ENCODE peak calls at places on chromosomes 16 and 17, in seven cellular contexts. One of them, this sample, is unnamed.

GRCh38 chr17:51869387-51869786 is 289.1 kb downstream of the CA10 start:
- DNase-seq in tibial nerve: no peak
- DNase-seq in breast epithelium: no peak
- DNase-seq in sigmoid colon: no peak
- DNase-seq in HepG2: peak
- DNase-seq in erythroblast: peak
- DNase-seq in lower leg skin: no peak
- DNase-seq in this sample: no peak

GRCh38 chr17:77606865-77607210 is 351.7 kb upstream of the TNRC6C start:
- DNase-seq in tibial nerve: no peak
- DNase-seq in breast epithelium: no peak
- DNase-seq in sigmoid colon: no peak
- DNase-seq in HepG2: no peak
- DNase-seq in erythroblast: peak
- DNase-seq in lower leg skin: no peak
- DNase-seq in this sample: no peak

GRCh38 chr16:87765473-87765775 is 362 bp downstream of the KLHDC4 start:
- DNase-seq in tibial nerve: no peak
- DNase-seq in breast epithelium: no peak
- DNase-seq in sigmoid colon: no peak
- DNase-seq in HepG2: no peak
- DNase-seq in erythroblast: peak
- DNase-seq in lower leg skin: no peak
- DNase-seq in this sample: peak

GRCh38 chr17:47242648-47243047 is 11.0 kb upstream of the ITGB3 start:
- DNase-seq in tibial nerve: no peak
- DNase-seq in breast epithelium: no peak
- DNase-seq in sigmoid colon: no peak
- DNase-seq in HepG2: no peak
- DNase-seq in erythroblast: no peak
- DNase-seq in lower leg skin: no peak
- DNase-seq in this sample: no peak

GRCh38 chr16:50474138-50474537 is 74.1 kb upstream of the NKD1 start:
- DNase-seq in tibial nerve: no peak
- DNase-seq in breast epithelium: no peak
- DNase-seq in sigmoid colon: no peak
- DNase-seq in HepG2: no peak
- DNase-seq in erythroblast: no peak
- DNase-seq in lower leg skin: peak
- DNase-seq in this sample: no peak

GRCh38 chr17:42857389-42857788 is 6.4 kb downstream of the AOC3 start:
- DNase-seq in tibial nerve: no peak
- DNase-seq in breast epithelium: no peak
- DNase-seq in sigmoid colon: no peak
- DNase-seq in HepG2: no peak
- DNase-seq in erythroblast: no peak
- DNase-seq in lower leg skin: no peak
- DNase-seq in this sample: no peak

GRCh38 chr17:20210180-20210579 is 201.0 kb downstream of the SPECC1 start:
- DNase-seq in tibial nerve: no peak
- DNase-seq in breast epithelium: no peak
- DNase-seq in sigmoid colon: no peak
- DNase-seq in HepG2: no peak
- DNase-seq in erythroblast: no peak
- DNase-seq in lower leg skin: no peak
- DNase-seq in this sample: no peak

GRCh38 chr16:24102120-24102740 is 153.9 kb upstream of the CACNG3 start:
- DNase-seq in tibial nerve: no peak
- DNase-seq in breast epithelium: no peak
- DNase-seq in sigmoid colon: no peak
- DNase-seq in HepG2: no peak
- DNase-seq in erythroblast: no peak
- DNase-seq in lower leg skin: no peak
- DNase-seq in this sample: no peak

GRCh38 chr16:86575754-86576557 is 2.4 kb upstream of the FOXL1 start:
- DNase-seq in tibial nerve: peak
- DNase-seq in breast epithelium: no peak
- DNase-seq in sigmoid colon: no peak
- DNase-seq in HepG2: peak
- DNase-seq in erythroblast: peak
- DNase-seq in lower leg skin: peak
- DNase-seq in this sample: peak

GRCh38 chr17:41530062-41531048 is 2.2 kb upstream of the KRT19 start:
- DNase-seq in tibial nerve: no peak
- DNase-seq in breast epithelium: no peak
- DNase-seq in sigmoid colon: no peak
- DNase-seq in HepG2: peak
- DNase-seq in erythroblast: peak
- DNase-seq in lower leg skin: no peak
- DNase-seq in this sample: peak

GRCh38 chr16:68384293-68385255 is 63.7 kb downstream of the SMPD3 start:
- DNase-seq in tibial nerve: no peak
- DNase-seq in breast epithelium: no peak
- DNase-seq in sigmoid colon: no peak
- DNase-seq in HepG2: no peak
- DNase-seq in erythroblast: no peak
- DNase-seq in lower leg skin: no peak
- DNase-seq in this sample: no peak

GRCh38 chr17:31461227-31461810 is 69.8 kb downstream of the RAB11FIP4 start:
- DNase-seq in tibial nerve: no peak
- DNase-seq in breast epithelium: no peak
- DNase-seq in sigmoid colon: no peak
- DNase-seq in HepG2: no peak
- DNase-seq in erythroblast: no peak
- DNase-seq in lower leg skin: no peak
- DNase-seq in this sample: no peak

GRCh38 chr17:37725601-37726146 is 19.2 kb downstream of the HNF1B start:
- DNase-seq in tibial nerve: no peak
- DNase-seq in breast epithelium: no peak
- DNase-seq in sigmoid colon: no peak
- DNase-seq in HepG2: no peak
- DNase-seq in erythroblast: peak
- DNase-seq in lower leg skin: peak
- DNase-seq in this sample: no peak

GRCh38 chr17:44307387-44308186 is 814 bp upstream of the RUNDC3A start:
- DNase-seq in tibial nerve: no peak
- DNase-seq in breast epithelium: no peak
- DNase-seq in sigmoid colon: peak
- DNase-seq in HepG2: no peak
- DNase-seq in erythroblast: peak
- DNase-seq in lower leg skin: no peak
- DNase-seq in this sample: no peak

GRCh38 chr17:78375401-78376079 is 2.9 kb upstream of the PGS1 start:
- DNase-seq in tibial nerve: no peak
- DNase-seq in breast epithelium: no peak
- DNase-seq in sigmoid colon: peak
- DNase-seq in HepG2: peak
- DNase-seq in erythroblast: no peak
- DNase-seq in lower leg skin: peak
- DNase-seq in this sample: peak

GRCh38 chr16:76035689-76036088 is 241.5 kb upstream of the CNTNAP4 start:
- DNase-seq in tibial nerve: no peak
- DNase-seq in breast epithelium: no peak
- DNase-seq in sigmoid colon: no peak
- DNase-seq in HepG2: no peak
- DNase-seq in erythroblast: peak
- DNase-seq in lower leg skin: no peak
- DNase-seq in this sample: no peak

GRCh38 chr17:58388302-58389190 is 28.8 kb downstream of the RNF43 start:
- DNase-seq in tibial nerve: no peak
- DNase-seq in breast epithelium: no peak
- DNase-seq in sigmoid colon: no peak
- DNase-seq in HepG2: no peak
- DNase-seq in erythroblast: no peak
- DNase-seq in lower leg skin: no peak
- DNase-seq in this sample: no peak

GRCh38 chr16:10421596-10421995 is 35.7 kb downstream of the ATF7IP2 start:
- DNase-seq in tibial nerve: no peak
- DNase-seq in breast epithelium: no peak
- DNase-seq in sigmoid colon: no peak
- DNase-seq in HepG2: no peak
- DNase-seq in erythroblast: no peak
- DNase-seq in lower leg skin: no peak
- DNase-seq in this sample: no peak

GRCh38 chr17:40130352-40131042 is 8.7 kb downstream of the MSL1 start:
- DNase-seq in tibial nerve: peak
- DNase-seq in breast epithelium: no peak
- DNase-seq in sigmoid colon: peak
- DNase-seq in HepG2: no peak
- DNase-seq in erythroblast: no peak
- DNase-seq in lower leg skin: no peak
- DNase-seq in this sample: no peak

GRCh38 chr16:84810518-84811273 is 9.1 kb upstream of the CRISPLD2 start:
- DNase-seq in tibial nerve: peak
- DNase-seq in breast epithelium: no peak
- DNase-seq in sigmoid colon: peak
- DNase-seq in HepG2: no peak
- DNase-seq in erythroblast: no peak
- DNase-seq in lower leg skin: no peak
- DNase-seq in this sample: no peak

GRCh38 chr17:431494-431893 is 78.9 kb upstream of the RPH3AL start:
- DNase-seq in tibial nerve: no peak
- DNase-seq in breast epithelium: no peak
- DNase-seq in sigmoid colon: no peak
- DNase-seq in HepG2: no peak
- DNase-seq in erythroblast: no peak
- DNase-seq in lower leg skin: no peak
- DNase-seq in this sample: no peak

GRCh38 chr17:17343160-17343735 is 40.1 kb downstream of the NT5M start:
- DNase-seq in tibial nerve: no peak
- DNase-seq in breast epithelium: peak
- DNase-seq in sigmoid colon: peak
- DNase-seq in HepG2: no peak
- DNase-seq in erythroblast: no peak
- DNase-seq in lower leg skin: peak
- DNase-seq in this sample: no peak
- TF ChIP-seq POLR2A in tibial nerve: no peak
- TF ChIP-seq POLR2A in breast epithelium: no peak
- TF ChIP-seq POLR2A in sigmoid colon: no peak
- TF ChIP-seq POLR2A in HepG2: no peak
- TF ChIP-seq POLR2A in erythroblast: no peak
- TF ChIP-seq POLR2A in lower leg skin: no peak
- TF ChIP-seq POLR2A in this sample: no peak

GRCh38 chr17:17628388-17629008 is 37.0 kb upstream of the PEMT start:
- DNase-seq in tibial nerve: no peak
- DNase-seq in breast epithelium: no peak
- DNase-seq in sigmoid colon: no peak
- DNase-seq in HepG2: no peak
- DNase-seq in erythroblast: no peak
- DNase-seq in lower leg skin: no peak
- DNase-seq in this sample: no peak
- TF ChIP-seq POLR2A in tibial nerve: no peak
- TF ChIP-seq POLR2A in breast epithelium: no peak
- TF ChIP-seq POLR2A in sigmoid colon: no peak
- TF ChIP-seq POLR2A in HepG2: no peak
- TF ChIP-seq POLR2A in erythroblast: no peak
- TF ChIP-seq POLR2A in lower leg skin: no peak
- TF ChIP-seq POLR2A in this sample: no peak

GRCh38 chr17:81288715-81289114 is 6.4 kb downstream of the SLC38A10 start:
- DNase-seq in tibial nerve: no peak
- DNase-seq in breast epithelium: no peak
- DNase-seq in sigmoid colon: no peak
- DNase-seq in HepG2: no peak
- DNase-seq in erythroblast: no peak
- DNase-seq in lower leg skin: no peak
- DNase-seq in this sample: no peak

GRCh38 chr17:81289627-81290026 is 5.5 kb downstream of the SLC38A10 start:
- DNase-seq in tibial nerve: no peak
- DNase-seq in breast epithelium: no peak
- DNase-seq in sigmoid colon: no peak
- DNase-seq in HepG2: no peak
- DNase-seq in erythroblast: no peak
- DNase-seq in lower leg skin: no peak
- DNase-seq in this sample: no peak

GRCh38 chr17:81291662-81292061 is 3.4 kb downstream of the SLC38A10 start:
- DNase-seq in tibial nerve: peak
- DNase-seq in breast epithelium: peak
- DNase-seq in sigmoid colon: peak
- DNase-seq in HepG2: peak
- DNase-seq in erythroblast: peak
- DNase-seq in lower leg skin: peak
- DNase-seq in this sample: peak

GRCh38 chr17:81292450-81292849 is 2.7 kb downstream of the SLC38A10 start:
- DNase-seq in tibial nerve: no peak
- DNase-seq in breast epithelium: no peak
- DNase-seq in sigmoid colon: no peak
- DNase-seq in HepG2: no peak
- DNase-seq in erythroblast: no peak
- DNase-seq in lower leg skin: no peak
- DNase-seq in this sample: no peak

DNA sequence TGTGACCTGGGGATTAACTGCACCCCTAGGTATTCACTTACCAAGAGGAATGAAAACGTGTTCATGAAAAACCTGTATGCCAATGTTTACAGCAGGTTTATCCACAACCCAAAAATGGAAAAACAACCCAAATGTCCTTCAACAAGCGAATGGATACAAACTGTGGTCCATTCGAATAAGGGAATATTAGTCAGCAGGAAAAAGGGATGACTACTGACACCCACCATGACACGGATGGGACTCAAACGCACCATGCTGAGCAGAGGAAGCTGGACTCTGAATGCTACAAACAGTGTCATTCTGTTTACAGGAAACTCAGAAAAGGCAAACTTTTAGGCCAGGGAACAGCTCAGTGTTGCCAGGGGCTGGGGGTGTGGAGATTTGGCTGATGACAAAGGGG is 4.9 kb downstream of the SLC38A10 start:
- DNase-seq in tibial nerve: no peak
- DNase-seq in breast epithelium: no peak
- DNase-seq in sigmoid colon: no peak
- DNase-seq in HepG2: no peak
- DNase-seq in erythroblast: no peak
- DNase-seq in lower leg skin: no peak
- DNase-seq in this sample: no peak
- TF ChIP-seq POLR2A in tibial nerve: no peak
- TF ChIP-seq POLR2A in breast epithelium: no peak
- TF ChIP-seq POLR2A in sigmoid colon: no peak
- TF ChIP-seq POLR2A in HepG2: no peak
- TF ChIP-seq POLR2A in erythroblast: no peak
- TF ChIP-seq POLR2A in lower leg skin: no peak
- TF ChIP-seq POLR2A in this sample: no peak

GRCh38 chr16:4612977-4613635 is 1.6 kb downstream of the UBALD1 start:
- DNase-seq in tibial nerve: no peak
- DNase-seq in breast epithelium: no peak
- DNase-seq in sigmoid colon: no peak
- DNase-seq in HepG2: no peak
- DNase-seq in erythroblast: no peak
- DNase-seq in lower leg skin: no peak
- DNase-seq in this sample: no peak

GRCh38 chr16:4615389-4616046 is 830 bp upstream of the UBALD1 start:
- DNase-seq in tibial nerve: peak
- DNase-seq in breast epithelium: no peak
- DNase-seq in sigmoid colon: no peak
- DNase-seq in HepG2: no peak
- DNase-seq in erythroblast: no peak
- DNase-seq in lower leg skin: no peak
- DNase-seq in this sample: no peak

GRCh38 chr16:4616047-4616811 is 1.5 kb upstream of the UBALD1 start:
- DNase-seq in tibial nerve: peak
- DNase-seq in breast epithelium: peak
- DNase-seq in sigmoid colon: peak
- DNase-seq in HepG2: peak
- DNase-seq in erythroblast: peak
- DNase-seq in lower leg skin: peak
- DNase-seq in this sample: peak

GRCh38 chr16:4613636-4614570 is 785 bp downstream of the UBALD1 start:
- DNase-seq in tibial nerve: no peak
- DNase-seq in breast epithelium: no peak
- DNase-seq in sigmoid colon: peak
- DNase-seq in HepG2: peak
- DNase-seq in erythroblast: peak
- DNase-seq in lower leg skin: no peak
- DNase-seq in this sample: peak

GRCh38 chr16:4614571-4615388 is at the start of gene UBALD1:
- DNase-seq in tibial nerve: peak
- DNase-seq in breast epithelium: peak
- DNase-seq in sigmoid colon: peak
- DNase-seq in HepG2: peak
- DNase-seq in erythroblast: peak
- DNase-seq in lower leg skin: peak
- DNase-seq in this sample: peak
- TF ChIP-seq POLR2A in tibial nerve: peak
- TF ChIP-seq POLR2A in breast epithelium: peak
- TF ChIP-seq POLR2A in sigmoid colon: peak
- TF ChIP-seq POLR2A in HepG2: peak
- TF ChIP-seq POLR2A in erythroblast: peak
- TF ChIP-seq POLR2A in lower leg skin: no peak
- TF ChIP-seq POLR2A in this sample: peak